ENCODE peak calls at places on chromosomes 3 and 15, in nine cellular contexts. D is mesenchymal stem cell; L is stomach; R is A549; N is HAP-1; E is psoas muscle; Y is effector memory CD4-positive, alpha-beta T cell; X is thoracic aorta; G is BE2C. I is an unnamed sample.

GRCh38 chr15:41989573-41990242 is 17.4 kb upstream of the EHD4 start:
- DNase-seq in E (peak; percentile 91), R (peak; percentile 73), G (peak; percentile 89), L (peak; percentile 91), X (peak; percentile 46), N (peak; percentile 60), D (peak; percentile 71), Y (peak; percentile 55), I (peak; percentile 53)

GRCh38 chr3:27720899-27721716 is 1.0 kb downstream of the EOMES start:
- DNase-seq in D (no peak), X (no peak), E (no peak), G (no peak), N (no peak), L (no peak), R (no peak), Y (no peak), I (peak; percentile 68)

GRCh38 chr15:97791824-97792792 is 168.4 kb upstream of the ARRDC4 start:
- DNase-seq in R (no peak), E (no peak), L (no peak), Y (no peak), G (no peak), X (no peak), N (no peak), D (no peak), I (no peak)

GRCh38 chr3:127170794-127171193 is 22.1 kb upstream of the PRR23E start:
- DNase-seq in N (no peak), E (no peak), X (no peak), G (peak; percentile 88), L (no peak), R (no peak), D (peak; percentile 12), Y (no peak), I (peak; percentile 16)

GRCh38 chr3:157122116-157122515 is 37.8 kb downstream of the CCNL1 start:
- DNase-seq in R (peak; percentile 60), E (no peak), X (no peak), N (no peak), Y (no peak), D (peak; percentile 89), L (no peak), G (no peak), I (peak; percentile 96)

GRCh38 chr3:169758353-169758994 is 6.4 kb downstream of the TERC start:
- DNase-seq in E (no peak), D (no peak), L (no peak), G (no peak), X (no peak), R (no peak), N (no peak), Y (no peak), I (no peak)

GRCh38 chr3:139123377-139124095 is 78.8 kb upstream of the PRR23C start:
- DNase-seq in E (no peak), N (no peak), R (no peak), Y (no peak), G (no peak), D (no peak), L (no peak), X (no peak), I (no peak)

GRCh38 chr3:37139567-37140052 is 34.8 kb downstream of the LRRFIP2 start:
- DNase-seq in G (no peak), X (no peak), E (no peak), Y (no peak), L (no peak), N (no peak), D (no peak), R (no peak), I (no peak)

GRCh38 chr15:73078722-73079121 is 26.5 kb downstream of the NEO1 start:
- DNase-seq in E (no peak), L (peak; percentile 45), G (no peak), Y (no peak), R (no peak), N (no peak), X (no peak), D (peak; percentile 91), I (peak; percentile 85)

GRCh38 chr3:111668912-111669488 is 73.9 kb upstream of the ZBED2 start:
- DNase-seq in Y (no peak), X (no peak), R (peak; percentile 55), D (peak; percentile 78), N (peak; percentile 85), L (no peak), E (no peak), G (no peak), I (peak; percentile 48)

GRCh38 chr3:24548278-24548677 is 53.6 kb upstream of the THRB start:
- DNase-seq in N (no peak), D (no peak), R (no peak), Y (no peak), G (no peak), X (no peak), L (no peak), E (no peak), I (no peak)

GRCh38 chr3:132596816-132597433 is at the start of gene ACKR4:
- DNase-seq in D (no peak), G (no peak), Y (no peak), L (no peak), R (no peak), N (no peak), E (no peak), X (no peak), I (no peak)

GRCh38 chr3:64048631-64049061 is 25.4 kb upstream of the PSMD6 start:
- DNase-seq in E (no peak), N (no peak), R (no peak), Y (no peak), D (no peak), X (no peak), L (no peak), G (no peak), I (no peak)

GRCh38 chr3:143634991-143635390 is 213.3 kb downstream of the SLC9A9 start:
- DNase-seq in Y (no peak), X (no peak), G (no peak), L (peak; percentile 49), E (no peak), D (no peak), R (no peak), N (no peak), I (no peak)

GRCh38 chr3:22779737-22780136 is 423.4 kb upstream of the UBE2E2 start:
- DNase-seq in R (no peak), E (no peak), L (no peak), G (no peak), Y (no peak), X (no peak), N (no peak), D (no peak), I (no peak)

GRCh38 chr3:90145094-90145810 is 1037.8 kb downstream of the EPHA3 start:
- DNase-seq in L (no peak), R (no peak), N (no peak), G (no peak), D (peak; percentile 4), Y (no peak), X (no peak), E (no peak), I (no peak)

GRCh38 chr3:33629219-33629618 is 88.8 kb downstream of the CLASP2 start:
- DNase-seq in D (no peak), X (no peak), N (no peak), R (no peak), L (no peak), G (no peak), Y (no peak), E (no peak), I (no peak)

GRCh38 chr3:107661447-107662108 is 138.8 kb downstream of the BBX start:
- DNase-seq in E (no peak), R (no peak), X (no peak), Y (no peak), G (no peak), L (no peak), D (peak; percentile 65), N (no peak), I (no peak)

GRCh38 chr15:59169337-59169736 is 37.3 kb upstream of the LDHAL6B start:
- DNase-seq in X (no peak), Y (no peak), E (no peak), R (no peak), N (no peak), D (peak; percentile 93), L (no peak), G (no peak), I (peak; percentile 71)

GRCh38 chr15:59170295-59170881 is 36.3 kb upstream of the LDHAL6B start:
- DNase-seq in X (peak; percentile 40), R (no peak), D (peak; percentile 46), Y (no peak), N (no peak), L (peak; percentile 91), E (peak; percentile 58), G (no peak), I (peak; percentile 93)

GRCh38 chr15:59172289-59172901 is 34.2 kb upstream of the LDHAL6B start:
- DNase-seq in R (no peak), L (no peak), N (no peak), E (no peak), G (no peak), D (no peak), X (no peak), Y (no peak), I (no peak)

GRCh38 chr15:59173194-59173593 is 33.4 kb upstream of the LDHAL6B start:
- DNase-seq in X (no peak), Y (no peak), D (no peak), N (no peak), R (no peak), E (no peak), L (no peak), G (no peak), I (no peak)

GRCh38 chr15:59170998-59171397 is 35.6 kb upstream of the LDHAL6B start:
- DNase-seq in D (no peak), N (no peak), Y (no peak), E (no peak), L (no peak), R (no peak), G (no peak), X (no peak), I (no peak)
- H3K4me1 ChIP-seq in D (peaks cover 25% of the 10 kb centered on the region), N (peaks cover 10% of the 10 kb centered on the region), Y (no peaks in the 10 kb centered on the region), E (peaks cover 6% of the 10 kb centered on the region), L (peaks cover 24% of the 10 kb centered on the region), R (peaks cover 57% of the 10 kb centered on the region), G (no peaks in the 10 kb centered on the region), X (peaks cover 45% of the 10 kb centered on the region), I (peaks cover 54% of the 10 kb centered on the region)

DNA sequence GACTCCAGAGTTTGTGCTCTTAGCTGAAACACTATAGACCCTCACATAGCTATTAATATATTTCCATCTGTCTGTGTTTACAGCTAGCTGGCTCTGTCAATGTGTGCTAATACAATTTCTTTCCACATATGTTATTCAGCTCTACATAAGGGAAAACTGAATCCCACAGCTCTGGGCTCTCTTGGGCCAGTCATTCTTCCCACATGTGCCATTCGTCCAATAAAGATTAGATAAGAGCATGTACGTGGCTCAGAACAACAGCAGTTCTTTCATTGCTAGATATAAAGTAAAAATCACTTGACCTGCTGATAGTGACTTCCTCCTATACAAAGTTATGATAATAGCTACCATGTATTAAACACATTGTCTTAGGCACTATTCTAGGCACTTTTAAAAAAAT is 2.8 kb upstream of the ILDR1 start:
- DNase-seq in N (no peak), Y (no peak), D (no peak), R (no peak), G (no peak), L (no peak), E (no peak), X (no peak), I (no peak)
- H3K4me1 ChIP-seq in N (no peaks in the 10 kb centered on the region), Y (no peaks in the 10 kb centered on the region), D (peaks cover 7% of the 10 kb centered on the region), R (no peaks in the 10 kb centered on the region), G (no peaks in the 10 kb centered on the region), L (no peaks in the 10 kb centered on the region), E (no peaks in the 10 kb centered on the region), X (no peaks in the 10 kb centered on the region), I (peaks cover 5% of the 10 kb centered on the region)

GRCh38 chr15:32837935-32838334 is 120.1 kb downstream of the GREM1 start:
- DNase-seq in L (no peak), N (no peak), E (no peak), G (no peak), R (no peak), D (no peak), Y (no peak), X (no peak), I (no peak)
- H3K4me1 ChIP-seq in L (no peaks in the 10 kb centered on the region), N (no peaks in the 10 kb centered on the region), E (no peaks in the 10 kb centered on the region), G (no peaks in the 10 kb centered on the region), R (peaks cover 35% of the 10 kb centered on the region), D (peaks cover 6% of the 10 kb centered on the region), Y (no peaks in the 10 kb centered on the region), X (no peaks in the 10 kb centered on the region), I (peaks cover 3% of the 10 kb centered on the region)

GRCh38 chr3:185250653-185251052 is 3.2 kb downstream of the EHHADH start:
- DNase-seq in L (no peak), R (no peak), N (no peak), X (no peak), D (no peak), G (no peak), E (no peak), Y (no peak), I (no peak)
- H3K4me1 ChIP-seq in L (no peaks in the 10 kb centered on the region), R (peaks cover 5% of the 10 kb centered on the region), N (no peaks in the 10 kb centered on the region), X (no peaks in the 10 kb centered on the region), D (peaks cover 3% of the 10 kb centered on the region), G (no peaks in the 10 kb centered on the region), E (no peaks in the 10 kb centered on the region), Y (no peaks in the 10 kb centered on the region), I (no peaks in the 10 kb centered on the region)

I was measured in mammary epithelial cell.